ENCODE peak calls at places on chromosomes 7 and 10, in eight cellular contexts. P, U, D, X, F, S, M and K are unnamed samples.

GRCh38 chr10:12782537-12782936 is 219.0 kb downstream of the CCDC3 start:
- DNase-seq in D (no peak), U (peak; percentile 78), S (peak; percentile 52), X (peak; percentile 29), M (no peak), P (peak; percentile 51), F (peak; percentile 66), K (peak; percentile 65)

GRCh38 chr10:34866848-34867247 is 51.8 kb upstream of the PARD3 start:
- DNase-seq in U (no peak), P (no peak), X (no peak), M (no peak), D (no peak), F (no peak), S (peak; percentile 7), K (no peak)

GRCh38 chr10:103276941-103277712 is at the start of gene INA:
- DNase-seq in F (peak; percentile 39), U (no peak), S (peak; percentile 12), X (peak; percentile 61), D (no peak), M (no peak), P (no peak), K (no peak)

GRCh38 chr10:119189811-119190282 is 11.2 kb upstream of the PRDX3 start:
- DNase-seq in X (peak; percentile 95), P (no peak), F (no peak), D (no peak), S (no peak), U (peak; percentile 32), M (no peak), K (no peak)

GRCh38 chr10:124522903-124523260 is 61.3 kb downstream of the LHPP start:
- DNase-seq in X (no peak), P (no peak), U (peak; percentile 65), S (peak; percentile 47), F (no peak), M (peak; percentile 68), D (no peak), K (no peak)

GRCh38 chr10:107653832-107654287 is 489.4 kb upstream of the SORCS1 start:
- DNase-seq in S (peak; percentile 24), U (peak; percentile 47), P (no peak), M (no peak), X (peak; percentile 5), D (no peak), F (no peak), K (no peak)

GRCh38 chr10:110893559-110894179 is 21.9 kb downstream of the PDCD4 start:
- DNase-seq in U (no peak), M (no peak), S (no peak), D (no peak), F (peak; percentile 48), X (peak; percentile 46), P (no peak), K (no peak)

GRCh38 chr10:27792191-27792590 is 46.6 kb upstream of the MKX start:
- DNase-seq in X (peak; percentile 15), D (no peak), P (no peak), F (no peak), S (no peak), U (no peak), M (no peak), K (no peak)

GRCh38 chr7:38834357-38834756 is 74.6 kb downstream of the VPS41 start:
- DNase-seq in X (no peak), U (no peak), D (no peak), F (no peak), P (no peak), S (no peak), M (no peak), K (no peak)

GRCh38 chr7:124251616-124252015 is 218.7 kb upstream of the TMEM229A start:
- DNase-seq in U (no peak), M (no peak), F (no peak), X (peak; percentile 46), P (no peak), D (no peak), S (no peak), K (no peak)

GRCh38 chr10:118511720-118512119 is 83.7 kb downstream of the PRLHR start:
- DNase-seq in M (no peak), P (no peak), X (no peak), S (no peak), U (no peak), D (no peak), F (no peak), K (no peak)

GRCh38 chr10:12911795-12912194 is 89.7 kb downstream of the CCDC3 start:
- DNase-seq in M (no peak), F (no peak), S (no peak), X (no peak), D (no peak), U (no peak), P (no peak), K (no peak)

GRCh38 chr10:110901954-110902819 is 16.8 kb downstream of the BBIP1 start:
- DNase-seq in F (peak; percentile 28), P (no peak), U (no peak), M (no peak), X (peak; percentile 80), S (no peak), D (no peak), K (no peak)

DNA sequence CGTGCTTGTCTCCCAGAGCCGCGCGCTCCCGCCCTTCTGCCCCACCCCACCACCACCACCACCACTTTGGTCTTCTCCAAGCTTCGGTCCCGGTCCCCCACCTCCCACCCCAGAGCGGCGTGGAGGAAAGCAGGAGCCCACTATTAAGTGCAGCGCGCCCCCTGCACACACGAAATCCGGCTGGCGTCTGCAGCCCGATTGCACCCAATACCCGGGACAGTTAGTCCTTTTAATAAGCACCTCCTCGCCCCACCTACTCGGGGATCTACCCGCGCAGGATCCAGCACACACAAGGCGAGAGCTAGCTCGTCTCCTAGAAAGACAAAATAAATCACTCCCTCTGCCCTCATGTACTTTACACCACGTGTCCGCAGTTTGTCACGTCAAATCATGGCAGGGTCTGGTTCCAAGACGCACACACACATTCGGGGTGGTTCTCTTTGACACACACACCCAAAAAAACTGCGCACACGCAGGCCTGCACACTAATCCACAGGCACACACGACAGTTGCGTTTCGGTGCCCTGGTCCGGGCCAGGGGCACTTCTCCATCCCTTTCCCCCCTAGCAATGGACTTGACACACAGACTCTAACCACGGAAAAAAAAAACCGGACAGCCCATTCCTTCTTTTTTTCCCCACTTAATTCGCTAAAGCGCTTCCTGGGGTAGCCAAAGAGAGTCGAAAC is 1.6 kb downstream of the SFMBT2 start:
- DNase-seq in M (peak; percentile 83), D (peak; percentile 44), F (peak; percentile 46), U (peak; percentile 68), S (no peak), X (no peak), P (peak; percentile 33), K (peak; percentile 64)
- TF ChIP-seq POLR2A in M (no peak), D (no peak), F (no peak), U (no peak), S (no peak), X (no peak), P (no peak), K (no peak)

DNA sequence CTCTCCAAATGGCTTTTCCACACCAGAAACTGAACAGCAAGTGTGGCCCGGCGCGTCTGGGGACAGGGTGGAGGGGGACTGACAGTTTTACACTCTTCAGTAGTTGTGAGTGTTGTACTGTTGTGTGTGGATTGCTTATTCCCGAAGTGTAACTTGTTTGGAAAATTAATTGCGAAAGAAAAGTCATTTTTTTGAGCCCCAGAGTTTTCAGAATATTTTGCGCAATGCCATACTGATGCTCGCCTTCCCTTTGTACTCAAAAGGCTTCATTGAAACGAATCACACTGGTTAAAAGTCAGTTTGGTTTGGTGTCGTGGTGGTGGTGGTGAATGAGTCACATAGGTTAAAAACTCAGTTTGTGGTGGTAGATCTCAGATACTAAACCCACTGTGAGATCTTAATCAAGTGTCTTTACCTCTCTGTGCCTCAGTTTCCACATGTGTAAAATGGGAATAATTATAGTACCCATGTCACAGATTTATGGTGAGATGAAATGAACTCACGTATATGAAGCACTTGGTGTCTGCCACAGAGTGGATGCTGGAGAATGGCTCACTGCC is 61.1 kb upstream of the IL6 start:
- DNase-seq in X (peak; percentile 53), U (no peak), P (no peak), S (no peak), M (no peak), F (no peak), D (no peak), K (no peak)
- H3K4me1 ChIP-seq in X (peaks cover 30% of the 10 kb centered on the region), U (no peaks in the 10 kb centered on the region), P (no peaks in the 10 kb centered on the region), S (no peaks in the 10 kb centered on the region), M (peaks cover 31% of the 10 kb centered on the region), F (peaks cover 41% of the 10 kb centered on the region), D (no peaks in the 10 kb centered on the region), K (no peaks in the 10 kb centered on the region)

GRCh38 chr7:108420482-108420908 is 35.7 kb downstream of the NRCAM start:
- DNase-seq in X (no peak), P (no peak), S (no peak), D (no peak), M (no peak), U (no peak), F (peak; percentile 44), K (no peak)
- TF ChIP-seq POLR2A in X (no peak), P (no peak), S (no peak), D (no peak), M (no peak), U (no peak), F (no peak), K (no peak)

DNA sequence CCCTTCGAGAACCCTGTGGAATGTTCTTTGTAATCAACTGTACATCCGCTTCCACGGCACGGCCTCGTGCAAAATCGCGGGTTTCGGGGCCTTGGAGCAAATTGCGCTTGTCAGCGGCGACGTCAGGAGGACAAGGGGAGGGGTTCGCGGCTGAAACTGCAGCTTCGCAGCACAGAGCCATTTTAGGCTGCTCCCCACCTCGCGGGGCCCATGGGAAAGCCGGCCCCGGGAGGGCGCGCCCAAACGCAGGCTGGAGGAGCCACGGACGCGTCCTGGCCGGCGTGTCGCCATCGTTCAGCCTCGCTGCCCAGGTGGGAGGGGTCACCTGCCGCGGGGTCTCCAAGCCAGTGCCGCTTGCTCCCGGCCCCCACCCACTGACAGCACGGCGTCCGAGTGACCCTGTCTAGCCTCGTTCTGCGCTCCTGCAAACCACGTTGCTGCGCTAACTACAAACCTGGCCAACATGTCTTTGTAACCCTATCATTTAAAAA is 2.8 kb downstream of the SFMBT2 start:
- DNase-seq in M (peak; percentile 87), S (peak; percentile 68), D (peak; percentile 72), F (no peak), P (peak; percentile 65), U (peak; percentile 73), X (no peak), K (peak; percentile 65)
- H3K4me1 ChIP-seq in M (peaks cover 86% of the 10 kb centered on the region), S (peaks cover 26% of the 10 kb centered on the region), D (peaks cover 70% of the 10 kb centered on the region), F (peaks cover 34% of the 10 kb centered on the region), P (peaks cover 1% of the 10 kb centered on the region), U (no peaks in the 10 kb centered on the region), X (no peaks in the 10 kb centered on the region), K (peaks cover 20% of the 10 kb centered on the region)

GRCh38 chr7:6589829-6590644 is at the start of gene INTS15:
- DNase-seq in F (peak; percentile 65), D (peak; percentile 85), S (peak; percentile 83), M (peak; percentile 96), P (peak; percentile 84), U (peak; percentile 88), X (peak; percentile 77), K (peak; percentile 87)
- TF ChIP-seq POLR2A in F (peak; percentile 75), D (peak; percentile 57), S (peak; percentile 88), M (no peak), P (peak; percentile 94), U (no peak), X (peak; percentile 84), K (peak; percentile 59)

GRCh38 chr7:28669329-28669728 is 257.0 kb downstream of the CREB5 start:
- DNase-seq in D (no peak), S (no peak), P (no peak), X (no peak), U (no peak), M (no peak), F (no peak), K (no peak)
- H3K4me1 ChIP-seq in D (no peaks in the 10 kb centered on the region), S (peaks cover 8% of the 10 kb centered on the region), P (no peaks in the 10 kb centered on the region), X (no peaks in the 10 kb centered on the region), U (no peaks in the 10 kb centered on the region), M (peaks cover 11% of the 10 kb centered on the region), F (peaks cover 5% of the 10 kb centered on the region), K (no peaks in the 10 kb centered on the region)